ENCODE peak calls at places on chromosomes 2 and 18, in seven cellular contexts. One of them, this sample, is unnamed.

GRCh38 chr2:199457147-199458016 is at the start of gene SATB2:
- DNase-seq in stimulated activated CD4-positive, alpha-beta T cell treated with anti-CD3 and anti-CD28 coated beads, Interleukin-4, amount 100 ng/mL, for 48 hours: no peak
- DNase-seq in occipital lobe: peak
- DNase-seq in stimulated activated CD8-positive, alpha-beta memory T cell treated with anti-CD3 and anti-CD28 coated beads, Interleukin-12 subunit alpha, Interleukin-12 subunit beta, amount 100 ng/mL, for 4 hours: no peak
- DNase-seq in activated CD8-positive, alpha-beta memory T cell treated with anti-CD3 and anti-CD28 coated beads, Interleukin-2, amount 50 U/mL, for 4 hours: no peak
- DNase-seq in EL: peak
- DNase-seq in BE2C: peak
- DNase-seq in this sample: peak

GRCh38 chr2:195721042-195721441 is 64.0 kb downstream of the SLC39A10 start:
- DNase-seq in stimulated activated CD4-positive, alpha-beta T cell treated with anti-CD3 and anti-CD28 coated beads, Interleukin-4, amount 100 ng/mL, for 48 hours: no peak
- DNase-seq in occipital lobe: no peak
- DNase-seq in stimulated activated CD8-positive, alpha-beta memory T cell treated with anti-CD3 and anti-CD28 coated beads, Interleukin-12 subunit alpha, Interleukin-12 subunit beta, amount 100 ng/mL, for 4 hours: no peak
- DNase-seq in activated CD8-positive, alpha-beta memory T cell treated with anti-CD3 and anti-CD28 coated beads, Interleukin-2, amount 50 U/mL, for 4 hours: no peak
- DNase-seq in EL: no peak
- DNase-seq in BE2C: no peak
- DNase-seq in this sample: no peak

GRCh38 chr2:85926931-85927527 is 38.2 kb upstream of the ST3GAL5 start:
- DNase-seq in stimulated activated CD4-positive, alpha-beta T cell treated with anti-CD3 and anti-CD28 coated beads, Interleukin-4, amount 100 ng/mL, for 48 hours: no peak
- DNase-seq in occipital lobe: no peak
- DNase-seq in stimulated activated CD8-positive, alpha-beta memory T cell treated with anti-CD3 and anti-CD28 coated beads, Interleukin-12 subunit alpha, Interleukin-12 subunit beta, amount 100 ng/mL, for 4 hours: no peak
- DNase-seq in activated CD8-positive, alpha-beta memory T cell treated with anti-CD3 and anti-CD28 coated beads, Interleukin-2, amount 50 U/mL, for 4 hours: no peak
- DNase-seq in EL: no peak
- DNase-seq in BE2C: no peak
- DNase-seq in this sample: no peak

GRCh38 chr18:48621240-48621639 is 82.4 kb downstream of the CTIF start:
- DNase-seq in stimulated activated CD4-positive, alpha-beta T cell treated with anti-CD3 and anti-CD28 coated beads, Interleukin-4, amount 100 ng/mL, for 48 hours: no peak
- DNase-seq in occipital lobe: no peak
- DNase-seq in stimulated activated CD8-positive, alpha-beta memory T cell treated with anti-CD3 and anti-CD28 coated beads, Interleukin-12 subunit alpha, Interleukin-12 subunit beta, amount 100 ng/mL, for 4 hours: no peak
- DNase-seq in activated CD8-positive, alpha-beta memory T cell treated with anti-CD3 and anti-CD28 coated beads, Interleukin-2, amount 50 U/mL, for 4 hours: no peak
- DNase-seq in EL: peak
- DNase-seq in BE2C: no peak
- DNase-seq in this sample: no peak

GRCh38 chr2:69169990-69170389 is 157.0 kb downstream of the ANTXR1 start:
- DNase-seq in stimulated activated CD4-positive, alpha-beta T cell treated with anti-CD3 and anti-CD28 coated beads, Interleukin-4, amount 100 ng/mL, for 48 hours: no peak
- DNase-seq in occipital lobe: no peak
- DNase-seq in stimulated activated CD8-positive, alpha-beta memory T cell treated with anti-CD3 and anti-CD28 coated beads, Interleukin-12 subunit alpha, Interleukin-12 subunit beta, amount 100 ng/mL, for 4 hours: no peak
- DNase-seq in activated CD8-positive, alpha-beta memory T cell treated with anti-CD3 and anti-CD28 coated beads, Interleukin-2, amount 50 U/mL, for 4 hours: no peak
- DNase-seq in EL: no peak
- DNase-seq in BE2C: no peak
- DNase-seq in this sample: no peak

GRCh38 chr2:8558956-8559355 is 122.9 kb upstream of the ID2 start:
- DNase-seq in stimulated activated CD4-positive, alpha-beta T cell treated with anti-CD3 and anti-CD28 coated beads, Interleukin-4, amount 100 ng/mL, for 48 hours: no peak
- DNase-seq in occipital lobe: no peak
- DNase-seq in stimulated activated CD8-positive, alpha-beta memory T cell treated with anti-CD3 and anti-CD28 coated beads, Interleukin-12 subunit alpha, Interleukin-12 subunit beta, amount 100 ng/mL, for 4 hours: no peak
- DNase-seq in activated CD8-positive, alpha-beta memory T cell treated with anti-CD3 and anti-CD28 coated beads, Interleukin-2, amount 50 U/mL, for 4 hours: no peak
- DNase-seq in EL: no peak
- DNase-seq in BE2C: no peak
- DNase-seq in this sample: no peak

GRCh38 chr2:16409849-16410248 is 255.8 kb downstream of the CYRIA start:
- DNase-seq in stimulated activated CD4-positive, alpha-beta T cell treated with anti-CD3 and anti-CD28 coated beads, Interleukin-4, amount 100 ng/mL, for 48 hours: no peak
- DNase-seq in occipital lobe: no peak
- DNase-seq in stimulated activated CD8-positive, alpha-beta memory T cell treated with anti-CD3 and anti-CD28 coated beads, Interleukin-12 subunit alpha, Interleukin-12 subunit beta, amount 100 ng/mL, for 4 hours: no peak
- DNase-seq in activated CD8-positive, alpha-beta memory T cell treated with anti-CD3 and anti-CD28 coated beads, Interleukin-2, amount 50 U/mL, for 4 hours: no peak
- DNase-seq in EL: no peak
- DNase-seq in BE2C: peak
- DNase-seq in this sample: no peak

GRCh38 chr18:39238951-39239350 is 1673.4 kb upstream of the CELF4 start:
- DNase-seq in stimulated activated CD4-positive, alpha-beta T cell treated with anti-CD3 and anti-CD28 coated beads, Interleukin-4, amount 100 ng/mL, for 48 hours: no peak
- DNase-seq in occipital lobe: no peak
- DNase-seq in stimulated activated CD8-positive, alpha-beta memory T cell treated with anti-CD3 and anti-CD28 coated beads, Interleukin-12 subunit alpha, Interleukin-12 subunit beta, amount 100 ng/mL, for 4 hours: no peak
- DNase-seq in activated CD8-positive, alpha-beta memory T cell treated with anti-CD3 and anti-CD28 coated beads, Interleukin-2, amount 50 U/mL, for 4 hours: no peak
- DNase-seq in EL: no peak
- DNase-seq in BE2C: no peak
- DNase-seq in this sample: no peak

GRCh38 chr2:75010571-75010970 is 52.1 kb downstream of the POLE4 start:
- DNase-seq in stimulated activated CD4-positive, alpha-beta T cell treated with anti-CD3 and anti-CD28 coated beads, Interleukin-4, amount 100 ng/mL, for 48 hours: no peak
- DNase-seq in occipital lobe: no peak
- DNase-seq in stimulated activated CD8-positive, alpha-beta memory T cell treated with anti-CD3 and anti-CD28 coated beads, Interleukin-12 subunit alpha, Interleukin-12 subunit beta, amount 100 ng/mL, for 4 hours: no peak
- DNase-seq in activated CD8-positive, alpha-beta memory T cell treated with anti-CD3 and anti-CD28 coated beads, Interleukin-2, amount 50 U/mL, for 4 hours: no peak
- DNase-seq in EL: no peak
- DNase-seq in BE2C: no peak
- DNase-seq in this sample: no peak

GRCh38 chr18:35045121-35045520 is 3.9 kb downstream of the MAPRE2 start:
- DNase-seq in stimulated activated CD4-positive, alpha-beta T cell treated with anti-CD3 and anti-CD28 coated beads, Interleukin-4, amount 100 ng/mL, for 48 hours: no peak
- DNase-seq in occipital lobe: no peak
- DNase-seq in stimulated activated CD8-positive, alpha-beta memory T cell treated with anti-CD3 and anti-CD28 coated beads, Interleukin-12 subunit alpha, Interleukin-12 subunit beta, amount 100 ng/mL, for 4 hours: no peak
- DNase-seq in activated CD8-positive, alpha-beta memory T cell treated with anti-CD3 and anti-CD28 coated beads, Interleukin-2, amount 50 U/mL, for 4 hours: no peak
- DNase-seq in EL: peak
- DNase-seq in BE2C: peak
- DNase-seq in this sample: no peak

GRCh38 chr2:236367791-236368289 is 103.6 kb upstream of the ASB18 start:
- DNase-seq in stimulated activated CD4-positive, alpha-beta T cell treated with anti-CD3 and anti-CD28 coated beads, Interleukin-4, amount 100 ng/mL, for 48 hours: no peak
- DNase-seq in occipital lobe: no peak
- DNase-seq in stimulated activated CD8-positive, alpha-beta memory T cell treated with anti-CD3 and anti-CD28 coated beads, Interleukin-12 subunit alpha, Interleukin-12 subunit beta, amount 100 ng/mL, for 4 hours: no peak
- DNase-seq in activated CD8-positive, alpha-beta memory T cell treated with anti-CD3 and anti-CD28 coated beads, Interleukin-2, amount 50 U/mL, for 4 hours: no peak
- DNase-seq in EL: no peak
- DNase-seq in BE2C: no peak
- DNase-seq in this sample: no peak

GRCh38 chr2:25041307-25041927 is 459 bp upstream of the EFR3B start:
- DNase-seq in stimulated activated CD4-positive, alpha-beta T cell treated with anti-CD3 and anti-CD28 coated beads, Interleukin-4, amount 100 ng/mL, for 48 hours: peak
- DNase-seq in occipital lobe: peak
- DNase-seq in stimulated activated CD8-positive, alpha-beta memory T cell treated with anti-CD3 and anti-CD28 coated beads, Interleukin-12 subunit alpha, Interleukin-12 subunit beta, amount 100 ng/mL, for 4 hours: no peak
- DNase-seq in activated CD8-positive, alpha-beta memory T cell treated with anti-CD3 and anti-CD28 coated beads, Interleukin-2, amount 50 U/mL, for 4 hours: no peak
- DNase-seq in EL: peak
- DNase-seq in BE2C: peak
- DNase-seq in this sample: peak

GRCh38 chr2:86352932-86353345 is 15.5 kb upstream of the REEP1 start:
- DNase-seq in stimulated activated CD4-positive, alpha-beta T cell treated with anti-CD3 and anti-CD28 coated beads, Interleukin-4, amount 100 ng/mL, for 48 hours: no peak
- DNase-seq in occipital lobe: no peak
- DNase-seq in stimulated activated CD8-positive, alpha-beta memory T cell treated with anti-CD3 and anti-CD28 coated beads, Interleukin-12 subunit alpha, Interleukin-12 subunit beta, amount 100 ng/mL, for 4 hours: no peak
- DNase-seq in activated CD8-positive, alpha-beta memory T cell treated with anti-CD3 and anti-CD28 coated beads, Interleukin-2, amount 50 U/mL, for 4 hours: no peak
- DNase-seq in EL: no peak
- DNase-seq in BE2C: no peak
- DNase-seq in this sample: no peak

GRCh38 chr18:31835528-31836138 is 75.0 kb upstream of the SLC25A52 start:
- DNase-seq in stimulated activated CD4-positive, alpha-beta T cell treated with anti-CD3 and anti-CD28 coated beads, Interleukin-4, amount 100 ng/mL, for 48 hours: no peak
- DNase-seq in occipital lobe: no peak
- DNase-seq in stimulated activated CD8-positive, alpha-beta memory T cell treated with anti-CD3 and anti-CD28 coated beads, Interleukin-12 subunit alpha, Interleukin-12 subunit beta, amount 100 ng/mL, for 4 hours: no peak
- DNase-seq in activated CD8-positive, alpha-beta memory T cell treated with anti-CD3 and anti-CD28 coated beads, Interleukin-2, amount 50 U/mL, for 4 hours: no peak
- DNase-seq in EL: no peak
- DNase-seq in BE2C: no peak
- DNase-seq in this sample: no peak

GRCh38 chr2:807300-807699 is 130.1 kb upstream of the TMEM18 start:
- DNase-seq in stimulated activated CD4-positive, alpha-beta T cell treated with anti-CD3 and anti-CD28 coated beads, Interleukin-4, amount 100 ng/mL, for 48 hours: no peak
- DNase-seq in occipital lobe: no peak
- DNase-seq in stimulated activated CD8-positive, alpha-beta memory T cell treated with anti-CD3 and anti-CD28 coated beads, Interleukin-12 subunit alpha, Interleukin-12 subunit beta, amount 100 ng/mL, for 4 hours: no peak
- DNase-seq in activated CD8-positive, alpha-beta memory T cell treated with anti-CD3 and anti-CD28 coated beads, Interleukin-2, amount 50 U/mL, for 4 hours: no peak
- DNase-seq in EL: no peak
- DNase-seq in BE2C: no peak
- DNase-seq in this sample: no peak

GRCh38 chr2:11698009-11698922 is 28.3 kb upstream of the NTSR2 start:
- DNase-seq in stimulated activated CD4-positive, alpha-beta T cell treated with anti-CD3 and anti-CD28 coated beads, Interleukin-4, amount 100 ng/mL, for 48 hours: no peak
- DNase-seq in occipital lobe: peak
- DNase-seq in stimulated activated CD8-positive, alpha-beta memory T cell treated with anti-CD3 and anti-CD28 coated beads, Interleukin-12 subunit alpha, Interleukin-12 subunit beta, amount 100 ng/mL, for 4 hours: no peak
- DNase-seq in activated CD8-positive, alpha-beta memory T cell treated with anti-CD3 and anti-CD28 coated beads, Interleukin-2, amount 50 U/mL, for 4 hours: no peak
- DNase-seq in EL: peak
- DNase-seq in BE2C: peak
- DNase-seq in this sample: no peak

GRCh38 chr18:6336239-6336638 is 78.5 kb downstream of the L3MBTL4 start:
- DNase-seq in stimulated activated CD4-positive, alpha-beta T cell treated with anti-CD3 and anti-CD28 coated beads, Interleukin-4, amount 100 ng/mL, for 48 hours: no peak
- DNase-seq in occipital lobe: no peak
- DNase-seq in stimulated activated CD8-positive, alpha-beta memory T cell treated with anti-CD3 and anti-CD28 coated beads, Interleukin-12 subunit alpha, Interleukin-12 subunit beta, amount 100 ng/mL, for 4 hours: no peak
- DNase-seq in activated CD8-positive, alpha-beta memory T cell treated with anti-CD3 and anti-CD28 coated beads, Interleukin-2, amount 50 U/mL, for 4 hours: no peak
- DNase-seq in EL: no peak
- DNase-seq in BE2C: no peak
- DNase-seq in this sample: no peak

GRCh38 chr2:207286106-207286505 is 120.4 kb upstream of the KLF7 start:
- DNase-seq in stimulated activated CD4-positive, alpha-beta T cell treated with anti-CD3 and anti-CD28 coated beads, Interleukin-4, amount 100 ng/mL, for 48 hours: no peak
- DNase-seq in occipital lobe: no peak
- DNase-seq in stimulated activated CD8-positive, alpha-beta memory T cell treated with anti-CD3 and anti-CD28 coated beads, Interleukin-12 subunit alpha, Interleukin-12 subunit beta, amount 100 ng/mL, for 4 hours: no peak
- DNase-seq in activated CD8-positive, alpha-beta memory T cell treated with anti-CD3 and anti-CD28 coated beads, Interleukin-2, amount 50 U/mL, for 4 hours: no peak
- DNase-seq in EL: no peak
- DNase-seq in BE2C: no peak
- DNase-seq in this sample: no peak

GRCh38 chr2:71699428-71699827 is 246.1 kb downstream of the DYSF start:
- DNase-seq in stimulated activated CD4-positive, alpha-beta T cell treated with anti-CD3 and anti-CD28 coated beads, Interleukin-4, amount 100 ng/mL, for 48 hours: no peak
- DNase-seq in occipital lobe: no peak
- DNase-seq in stimulated activated CD8-positive, alpha-beta memory T cell treated with anti-CD3 and anti-CD28 coated beads, Interleukin-12 subunit alpha, Interleukin-12 subunit beta, amount 100 ng/mL, for 4 hours: no peak
- DNase-seq in activated CD8-positive, alpha-beta memory T cell treated with anti-CD3 and anti-CD28 coated beads, Interleukin-2, amount 50 U/mL, for 4 hours: no peak
- DNase-seq in EL: no peak
- DNase-seq in BE2C: no peak
- DNase-seq in this sample: no peak

GRCh38 chr2:135997380-135997779 is 12.0 kb upstream of the DARS1 start:
- DNase-seq in stimulated activated CD4-positive, alpha-beta T cell treated with anti-CD3 and anti-CD28 coated beads, Interleukin-4, amount 100 ng/mL, for 48 hours: no peak
- DNase-seq in occipital lobe: no peak
- DNase-seq in stimulated activated CD8-positive, alpha-beta memory T cell treated with anti-CD3 and anti-CD28 coated beads, Interleukin-12 subunit alpha, Interleukin-12 subunit beta, amount 100 ng/mL, for 4 hours: no peak
- DNase-seq in activated CD8-positive, alpha-beta memory T cell treated with anti-CD3 and anti-CD28 coated beads, Interleukin-2, amount 50 U/mL, for 4 hours: peak
- DNase-seq in EL: no peak
- DNase-seq in BE2C: peak
- DNase-seq in this sample: peak

GRCh38 chr2:189657867-189658266 is 3.4 kb upstream of the ASNSD1 start:
- DNase-seq in stimulated activated CD4-positive, alpha-beta T cell treated with anti-CD3 and anti-CD28 coated beads, Interleukin-4, amount 100 ng/mL, for 48 hours: peak
- DNase-seq in occipital lobe: no peak
- DNase-seq in stimulated activated CD8-positive, alpha-beta memory T cell treated with anti-CD3 and anti-CD28 coated beads, Interleukin-12 subunit alpha, Interleukin-12 subunit beta, amount 100 ng/mL, for 4 hours: no peak
- DNase-seq in activated CD8-positive, alpha-beta memory T cell treated with anti-CD3 and anti-CD28 coated beads, Interleukin-2, amount 50 U/mL, for 4 hours: no peak
- DNase-seq in EL: no peak
- DNase-seq in BE2C: no peak
- DNase-seq in this sample: no peak

GRCh38 chr2:218834685-218835084 is 3.1 kb upstream of the PRKAG3 start:
- DNase-seq in stimulated activated CD4-positive, alpha-beta T cell treated with anti-CD3 and anti-CD28 coated beads, Interleukin-4, amount 100 ng/mL, for 48 hours: no peak
- DNase-seq in occipital lobe: no peak
- DNase-seq in stimulated activated CD8-positive, alpha-beta memory T cell treated with anti-CD3 and anti-CD28 coated beads, Interleukin-12 subunit alpha, Interleukin-12 subunit beta, amount 100 ng/mL, for 4 hours: no peak
- DNase-seq in activated CD8-positive, alpha-beta memory T cell treated with anti-CD3 and anti-CD28 coated beads, Interleukin-2, amount 50 U/mL, for 4 hours: no peak
- DNase-seq in EL: no peak
- DNase-seq in BE2C: no peak
- DNase-seq in this sample: no peak

GRCh38 chr2:230774348-230774951 is 61.8 kb downstream of the CAB39 start:
- DNase-seq in stimulated activated CD4-positive, alpha-beta T cell treated with anti-CD3 and anti-CD28 coated beads, Interleukin-4, amount 100 ng/mL, for 48 hours: no peak
- DNase-seq in occipital lobe: no peak
- DNase-seq in stimulated activated CD8-positive, alpha-beta memory T cell treated with anti-CD3 and anti-CD28 coated beads, Interleukin-12 subunit alpha, Interleukin-12 subunit beta, amount 100 ng/mL, for 4 hours: no peak
- DNase-seq in activated CD8-positive, alpha-beta memory T cell treated with anti-CD3 and anti-CD28 coated beads, Interleukin-2, amount 50 U/mL, for 4 hours: no peak
- DNase-seq in EL: peak
- DNase-seq in BE2C: no peak
- DNase-seq in this sample: no peak

GRCh38 chr2:68475110-68475509 is 7.7 kb downstream of the APLF start:
- DNase-seq in stimulated activated CD4-positive, alpha-beta T cell treated with anti-CD3 and anti-CD28 coated beads, Interleukin-4, amount 100 ng/mL, for 48 hours: no peak
- DNase-seq in occipital lobe: no peak
- DNase-seq in stimulated activated CD8-positive, alpha-beta memory T cell treated with anti-CD3 and anti-CD28 coated beads, Interleukin-12 subunit alpha, Interleukin-12 subunit beta, amount 100 ng/mL, for 4 hours: no peak
- DNase-seq in activated CD8-positive, alpha-beta memory T cell treated with anti-CD3 and anti-CD28 coated beads, Interleukin-2, amount 50 U/mL, for 4 hours: no peak
- DNase-seq in EL: no peak
- DNase-seq in BE2C: no peak
- DNase-seq in this sample: no peak

GRCh38 chr2:183359867-183360266 is 235.6 kb downstream of the NUP35 start:
- DNase-seq in stimulated activated CD4-positive, alpha-beta T cell treated with anti-CD3 and anti-CD28 coated beads, Interleukin-4, amount 100 ng/mL, for 48 hours: no peak
- DNase-seq in occipital lobe: no peak
- DNase-seq in stimulated activated CD8-positive, alpha-beta memory T cell treated with anti-CD3 and anti-CD28 coated beads, Interleukin-12 subunit alpha, Interleukin-12 subunit beta, amount 100 ng/mL, for 4 hours: no peak
- DNase-seq in activated CD8-positive, alpha-beta memory T cell treated with anti-CD3 and anti-CD28 coated beads, Interleukin-2, amount 50 U/mL, for 4 hours: no peak
- DNase-seq in EL: no peak
- DNase-seq in BE2C: no peak
- DNase-seq in this sample: no peak

GRCh38 chr2:23349508-23349907 is 35.5 kb upstream of the KLHL29 start:
- DNase-seq in stimulated activated CD4-positive, alpha-beta T cell treated with anti-CD3 and anti-CD28 coated beads, Interleukin-4, amount 100 ng/mL, for 48 hours: no peak
- DNase-seq in occipital lobe: no peak
- DNase-seq in stimulated activated CD8-positive, alpha-beta memory T cell treated with anti-CD3 and anti-CD28 coated beads, Interleukin-12 subunit alpha, Interleukin-12 subunit beta, amount 100 ng/mL, for 4 hours: no peak
- DNase-seq in activated CD8-positive, alpha-beta memory T cell treated with anti-CD3 and anti-CD28 coated beads, Interleukin-2, amount 50 U/mL, for 4 hours: no peak
- DNase-seq in EL: no peak
- DNase-seq in BE2C: no peak
- DNase-seq in this sample: no peak

GRCh38 chr2:151973013-151973900 is 125.6 kb downstream of the CACNB4 start:
- DNase-seq in stimulated activated CD4-positive, alpha-beta T cell treated with anti-CD3 and anti-CD28 coated beads, Interleukin-4, amount 100 ng/mL, for 48 hours: no peak
- DNase-seq in occipital lobe: no peak
- DNase-seq in stimulated activated CD8-positive, alpha-beta memory T cell treated with anti-CD3 and anti-CD28 coated beads, Interleukin-12 subunit alpha, Interleukin-12 subunit beta, amount 100 ng/mL, for 4 hours: no peak
- DNase-seq in activated CD8-positive, alpha-beta memory T cell treated with anti-CD3 and anti-CD28 coated beads, Interleukin-2, amount 50 U/mL, for 4 hours: no peak
- DNase-seq in EL: no peak
- DNase-seq in BE2C: no peak
- DNase-seq in this sample: no peak

GRCh38 chr2:86032861-86033595 is 72.7 kb downstream of the POLR1A start:
- DNase-seq in stimulated activated CD4-positive, alpha-beta T cell treated with anti-CD3 and anti-CD28 coated beads, Interleukin-4, amount 100 ng/mL, for 48 hours: no peak
- DNase-seq in occipital lobe: no peak
- DNase-seq in stimulated activated CD8-positive, alpha-beta memory T cell treated with anti-CD3 and anti-CD28 coated beads, Interleukin-12 subunit alpha, Interleukin-12 subunit beta, amount 100 ng/mL, for 4 hours: no peak
- DNase-seq in activated CD8-positive, alpha-beta memory T cell treated with anti-CD3 and anti-CD28 coated beads, Interleukin-2, amount 50 U/mL, for 4 hours: no peak
- DNase-seq in EL: no peak
- DNase-seq in BE2C: no peak
- DNase-seq in this sample: no peak

GRCh38 chr2:20449501-20450200 is 2.8 kb downstream of the RHOB start:
- DNase-seq in stimulated activated CD4-positive, alpha-beta T cell treated with anti-CD3 and anti-CD28 coated beads, Interleukin-4, amount 100 ng/mL, for 48 hours: no peak
- DNase-seq in occipital lobe: no peak
- DNase-seq in stimulated activated CD8-positive, alpha-beta memory T cell treated with anti-CD3 and anti-CD28 coated beads, Interleukin-12 subunit alpha, Interleukin-12 subunit beta, amount 100 ng/mL, for 4 hours: no peak
- DNase-seq in activated CD8-positive, alpha-beta memory T cell treated with anti-CD3 and anti-CD28 coated beads, Interleukin-2, amount 50 U/mL, for 4 hours: no peak
- DNase-seq in EL: peak
- DNase-seq in BE2C: peak
- DNase-seq in this sample: no peak

GRCh38 chr18:12839057-12839525 is 44.9 kb downstream of the PTPN2 start:
- DNase-seq in stimulated activated CD4-positive, alpha-beta T cell treated with anti-CD3 and anti-CD28 coated beads, Interleukin-4, amount 100 ng/mL, for 48 hours: no peak
- DNase-seq in occipital lobe: no peak
- DNase-seq in stimulated activated CD8-positive, alpha-beta memory T cell treated with anti-CD3 and anti-CD28 coated beads, Interleukin-12 subunit alpha, Interleukin-12 subunit beta, amount 100 ng/mL, for 4 hours: no peak
- DNase-seq in activated CD8-positive, alpha-beta memory T cell treated with anti-CD3 and anti-CD28 coated beads, Interleukin-2, amount 50 U/mL, for 4 hours: no peak
- DNase-seq in EL: no peak
- DNase-seq in BE2C: no peak
- DNase-seq in this sample: no peak

GRCh38 chr18:34884456-34884855 is 156.8 kb upstream of the MAPRE2 start:
- DNase-seq in stimulated activated CD4-positive, alpha-beta T cell treated with anti-CD3 and anti-CD28 coated beads, Interleukin-4, amount 100 ng/mL, for 48 hours: no peak
- DNase-seq in occipital lobe: no peak
- DNase-seq in stimulated activated CD8-positive, alpha-beta memory T cell treated with anti-CD3 and anti-CD28 coated beads, Interleukin-12 subunit alpha, Interleukin-12 subunit beta, amount 100 ng/mL, for 4 hours: no peak
- DNase-seq in activated CD8-positive, alpha-beta memory T cell treated with anti-CD3 and anti-CD28 coated beads, Interleukin-2, amount 50 U/mL, for 4 hours: no peak
- DNase-seq in EL: no peak
- DNase-seq in BE2C: no peak
- DNase-seq in this sample: no peak